ENCODE peak calls at places on chromosomes 3 and 15, in eight cellular contexts. U is GM04504; L is GM10248; A is stimulated activated CD8-positive, alpha-beta memory T cell treated with anti-CD3 and anti-CD28 coated beads, Interleukin-2, amount 100 ng/mL, for 1 hour; I is uterus; B is cardiac fibroblast; H is nephron progenitor cell; R is AG08395. E is an unnamed sample.

GRCh38 chr15:40702077-40702476 is 7.1 kb downstream of the RAD51 start:
- DNase-seq in R (peak; percentile 3), L (no peak), B (peak; percentile 19), H (no peak), U (no peak), I (no peak), A (no peak), E (no peak)

GRCh38 chr15:69316281-69316680 is 17.6 kb downstream of the PAQR5 start:
- DNase-seq in B (no peak), L (no peak), U (no peak), H (no peak), R (no peak), I (no peak), A (no peak), E (no peak)

GRCh38 chr3:72034956-72035355 is 250.0 kb upstream of the PROK2 start:
- DNase-seq in I (no peak), L (no peak), H (no peak), A (no peak), U (no peak), B (no peak), R (no peak), E (no peak)

GRCh38 chr3:196141866-196142673 is 60.2 kb upstream of the TFRC start:
- DNase-seq in I (no peak), U (no peak), H (no peak), R (no peak), B (no peak), L (no peak), A (no peak), E (peak; percentile 94)

GRCh38 chr3:52742418-52743041 is 28.2 kb downstream of the NEK4 start:
- DNase-seq in U (no peak), R (peak; percentile 55), B (peak; percentile 66), A (no peak), I (no peak), L (peak; percentile 63), H (no peak), E (no peak)

GRCh38 chr3:71652786-71653419 is 69.4 kb upstream of the FOXP1 start:
- DNase-seq in R (peak; percentile 65), I (peak; percentile 27), L (peak; percentile 43), H (no peak), U (no peak), A (no peak), B (peak; percentile 76), E (peak; percentile 66)

GRCh38 chr3:146160964-146161724 is at the start of gene PLOD2:
- DNase-seq in A (no peak), U (peak; percentile 55), H (peak; percentile 80), R (peak; percentile 69), B (peak; percentile 93), I (peak; percentile 77), L (peak; percentile 32), E (peak; percentile 92)

GRCh38 chr15:50798684-50799083 is 33.2 kb upstream of the SPPL2A start:
- DNase-seq in H (no peak), B (no peak), R (no peak), L (no peak), A (no peak), U (no peak), I (no peak), E (no peak)

GRCh38 chr15:62432702-62433398 is 267.8 kb upstream of the C2CD4B start:
- DNase-seq in R (peak; percentile 35), L (no peak), I (no peak), A (no peak), B (no peak), U (no peak), H (no peak), E (no peak)

GRCh38 chr3:143826296-143826695 is 22.0 kb downstream of the SLC9A9 start:
- DNase-seq in R (no peak), A (no peak), L (no peak), H (no peak), U (no peak), B (no peak), I (no peak), E (no peak)

GRCh38 chr15:26038693-26039092 is 175.6 kb upstream of the ATP10A start:
- DNase-seq in I (no peak), B (no peak), U (no peak), A (no peak), H (no peak), L (no peak), R (no peak), E (no peak)

GRCh38 chr3:128709506-128710210 is 16.3 kb upstream of the RAB7A start:
- DNase-seq in L (no peak), A (no peak), I (no peak), R (no peak), U (no peak), B (no peak), H (no peak), E (no peak)

GRCh38 chr15:86915811-86916331 is 836.2 kb downstream of the AGBL1 start:
- DNase-seq in H (peak; percentile 29), R (peak; percentile 56), L (no peak), B (peak; percentile 70), I (peak; percentile 21), A (no peak), U (peak; percentile 18), E (no peak)

GRCh38 chr15:99408236-99409096 is 157.2 kb downstream of the LRRC28 start:
- DNase-seq in I (no peak), R (peak; percentile 80), B (peak; percentile 89), U (peak; percentile 64), H (no peak), A (no peak), L (peak; percentile 5), E (no peak)

GRCh38 chr15:36491912-36492311 is 87.5 kb upstream of the CDIN1 start:
- DNase-seq in U (no peak), H (no peak), A (no peak), B (no peak), L (no peak), R (no peak), I (no peak), E (no peak)

GRCh38 chr15:57595011-57595866 is 3.5 kb downstream of the MYZAP start:
- DNase-seq in B (no peak), A (no peak), U (no peak), L (no peak), I (no peak), R (no peak), H (no peak), E (no peak)

GRCh38 chr15:99121207-99121606 is 16.3 kb downstream of the SYNM start:
- DNase-seq in U (no peak), A (no peak), B (no peak), L (no peak), I (no peak), R (no peak), H (no peak), E (no peak)

GRCh38 chr3:23075478-23075877 is 127.6 kb upstream of the UBE2E2 start:
- DNase-seq in H (no peak), B (peak; percentile 29), L (no peak), U (peak; percentile 2), R (peak; percentile 55), A (no peak), I (no peak), E (no peak)

GRCh38 chr15:77597804-77598453 is 34.8 kb downstream of the LINGO1 start:
- DNase-seq in H (no peak), B (no peak), L (no peak), I (no peak), R (no peak), U (no peak), A (no peak), E (no peak)

GRCh38 chr15:80547264-80547663 is 143.1 kb downstream of the ARNT2 start:
- DNase-seq in H (no peak), R (no peak), A (no peak), L (no peak), U (no peak), I (no peak), B (no peak), E (no peak)

GRCh38 chr3:25380222-25380739 is 47.8 kb upstream of the RARB start:
- DNase-seq in U (no peak), R (no peak), I (no peak), B (peak; percentile 6), A (no peak), H (peak; percentile 34), L (no peak), E (no peak)

E was measured in left lobe of liver.